ENCODE peak calls at places on chromosome 3, in ten cellular contexts. E is stomach, O is upper lobe of left lung, A is psoas muscle, J is thyroid gland, M is uterus, Q is tibial artery, C is cardiac muscle cell, F is sigmoid colon, K is heart left ventricle. Z is an unnamed sample.

GRCh38 chr3:179666436-179667035 is 13.7 kb downstream of the USP13 start:
- DNase-seq in K (peak), A (peak), F (no peak), E (peak), J (peak), O (no peak), C (peak), M (no peak), Q (no peak), Z (no peak)

GRCh38 chr3:131553495-131554247 is 50.9 kb upstream of the MRPL3 start:
- DNase-seq in F (no peak), M (no peak), J (no peak), C (no peak), A (no peak), E (no peak), Q (no peak), K (no peak), O (no peak), Z (no peak)

GRCh38 chr3:72041531-72041930 is 256.6 kb upstream of the PROK2 start:
- DNase-seq in J (no peak), E (no peak), F (peak), O (no peak), M (peak), C (peak), K (no peak), A (no peak), Q (no peak), Z (no peak)

GRCh38 chr3:67327582-67327981 is 326.8 kb downstream of the SUCLG2 start:
- DNase-seq in K (no peak), M (no peak), Q (no peak), C (no peak), F (no peak), E (no peak), O (no peak), J (no peak), A (no peak), Z (no peak)

GRCh38 chr3:143979041-143979440 is 7.4 kb downstream of the DIPK2A start:
- DNase-seq in M (no peak), Q (no peak), E (no peak), A (no peak), O (no peak), C (no peak), K (no peak), J (no peak), F (no peak), Z (no peak)

GRCh38 chr3:167941234-167941995 is 154.3 kb downstream of the GOLIM4 start:
- DNase-seq in M (peak), E (no peak), O (no peak), J (peak), C (peak), F (peak), A (no peak), Q (peak), K (peak), Z (no peak)

GRCh38 chr3:23663246-23663645 is 142.5 kb upstream of the UBE2E1 start:
- DNase-seq in F (peak), E (no peak), O (no peak), Q (no peak), J (no peak), A (no peak), K (peak), M (peak), C (peak), Z (no peak)

GRCh38 chr3:42300013-42300412 is 34.0 kb upstream of the CCK start:
- DNase-seq in Q (no peak), M (no peak), J (peak), A (no peak), O (no peak), C (peak), F (no peak), E (no peak), K (no peak), Z (no peak)

GRCh38 chr3:127673191-127674098 is 693 bp downstream of the ABTB1 start:
- DNase-seq in M (peak), Q (peak), E (peak), O (peak), C (peak), A (peak), J (peak), F (peak), K (peak), Z (no peak)

GRCh38 chr3:59422312-59422711 is 372.5 kb upstream of the CFAP20DC start:
- DNase-seq in J (no peak), C (no peak), F (no peak), A (no peak), Q (no peak), K (no peak), O (no peak), E (no peak), M (no peak), Z (no peak)

GRCh38 chr3:143146875-143147274 is 27.3 kb downstream of the CHST2 start:
- DNase-seq in J (no peak), K (no peak), A (no peak), Q (no peak), F (no peak), M (no peak), E (no peak), C (no peak), O (no peak), Z (no peak)

GRCh38 chr3:153980252-153980590 is 141.0 kb upstream of the ARHGEF26 start:
- DNase-seq in E (peak), F (no peak), M (no peak), J (peak), C (no peak), K (no peak), A (no peak), Q (no peak), O (no peak), Z (no peak)

GRCh38 chr3:94001191-94001590 is 21.2 kb downstream of the ARL13B start:
- DNase-seq in Q (no peak), K (no peak), C (peak), M (no peak), F (no peak), O (no peak), E (no peak), A (no peak), J (no peak), Z (no peak)

GRCh38 chr3:15633159-15633558 is 31.6 kb downstream of the BTD start:
- DNase-seq in Q (no peak), O (no peak), K (no peak), F (no peak), E (no peak), A (no peak), J (no peak), C (no peak), M (no peak), Z (no peak)

GRCh38 chr3:22937536-22937935 is 265.6 kb upstream of the UBE2E2 start:
- DNase-seq in C (no peak), J (no peak), M (no peak), E (no peak), Q (no peak), A (no peak), O (no peak), K (no peak), F (no peak), Z (no peak)

GRCh38 chr3:148093758-148094157 is 603.9 kb upstream of the AGTR1 start:
- DNase-seq in Q (no peak), C (no peak), J (no peak), A (no peak), M (no peak), K (no peak), O (no peak), F (no peak), E (no peak), Z (no peak)

GRCh38 chr3:196219194-196219969 is 3.0 kb downstream of the SLC51A start:
- DNase-seq in K (peak), F (peak), A (peak), C (peak), O (no peak), E (no peak), J (no peak), M (peak), Q (peak), Z (peak)

GRCh38 chr3:52432225-52432624 is 12.7 kb downstream of the SEMA3G start:
- DNase-seq in E (no peak), M (no peak), A (no peak), O (no peak), C (no peak), Q (no peak), K (no peak), J (no peak), F (peak), Z (no peak)

GRCh38 chr3:30289324-30289723 is 317.1 kb upstream of the TGFBR2 start:
- DNase-seq in K (no peak), F (no peak), M (no peak), A (no peak), J (no peak), O (no peak), C (peak), Q (no peak), E (no peak), Z (no peak)

GRCh38 chr3:13932578-13933295 is 52.9 kb upstream of the WNT7A start:
- DNase-seq in C (peak), F (no peak), K (no peak), A (no peak), Q (no peak), J (no peak), M (no peak), O (peak), E (no peak), Z (no peak)

GRCh38 chr3:58861551-58861950 is 188.3 kb downstream of the CFAP20DC start:
- DNase-seq in A (no peak), O (no peak), E (no peak), K (no peak), J (no peak), F (no peak), Q (no peak), C (no peak), M (no peak), Z (no peak)

GRCh38 chr3:45927881-45928280 is 15.4 kb upstream of the CXCR6 start:
- DNase-seq in A (no peak), K (no peak), O (no peak), F (no peak), C (no peak), J (no peak), E (no peak), M (no peak), Q (no peak), Z (no peak)

GRCh38 chr3:10215578-10216368 is 32.5 kb upstream of the TATDN2 start:
- DNase-seq in K (no peak), F (no peak), A (no peak), J (no peak), C (no peak), Q (no peak), E (no peak), M (no peak), O (no peak), Z (no peak)

GRCh38 chr3:10283638-10284037 is 9.1 kb downstream of the GHRL start:
- DNase-seq in M (no peak), K (peak), J (peak), C (no peak), A (no peak), O (no peak), E (peak), Q (no peak), F (no peak), Z (no peak)

GRCh38 chr3:25084016-25084415 is 344.0 kb upstream of the RARB start:
- DNase-seq in A (no peak), M (no peak), Q (no peak), F (no peak), K (no peak), E (no peak), J (no peak), O (no peak), C (no peak), Z (no peak)

GRCh38 chr3:54578417-54578816 is 349.4 kb downstream of the LRTM1 start:
- DNase-seq in K (no peak), J (no peak), O (no peak), A (no peak), E (no peak), M (no peak), C (peak), F (no peak), Q (peak), Z (no peak)

GRCh38 chr3:177523991-177524438 is 326.7 kb upstream of the TBL1XR1 start:
- DNase-seq in O (no peak), M (no peak), J (no peak), C (peak), Q (no peak), K (no peak), E (no peak), F (no peak), A (no peak), Z (no peak)

GRCh38 chr3:128493221-128494151 is 485 bp upstream of the GATA2 start:
- DNase-seq in F (peak), E (no peak), M (peak), Q (peak), K (no peak), A (no peak), C (no peak), J (no peak), O (no peak), Z (no peak)

GRCh38 chr3:11907667-11908660 is 61.3 kb upstream of the TAMM41 start:
- DNase-seq in A (no peak), E (no peak), C (no peak), K (no peak), O (peak), M (no peak), Q (no peak), J (no peak), F (no peak), Z (no peak)

GRCh38 chr3:115644391-115644790 is 21.1 kb downstream of the GAP43 start:
- DNase-seq in M (no peak), E (no peak), Q (no peak), F (no peak), O (no peak), A (no peak), C (no peak), K (no peak), J (no peak), Z (no peak)

GRCh38 chr3:157544501-157545139 is 41.4 kb upstream of the VEPH1 start:
- DNase-seq in C (peak), Q (peak), M (no peak), O (no peak), F (no peak), A (no peak), E (no peak), K (no peak), J (peak), Z (no peak)

GRCh38 chr3:2211568-2211967 is 112.9 kb downstream of the CNTN4 start:
- DNase-seq in Q (no peak), M (no peak), K (no peak), E (no peak), O (no peak), A (no peak), C (no peak), J (no peak), F (no peak), Z (no peak)

GRCh38 chr3:172288625-172289024 is 159.6 kb downstream of the GHSR start:
- DNase-seq in C (no peak), K (no peak), M (no peak), Q (no peak), E (no peak), O (no peak), F (no peak), J (no peak), A (no peak), Z (no peak)

GRCh38 chr3:71564361-71564760 is 19.2 kb downstream of the FOXP1 start:
- DNase-seq in C (no peak), A (peak), J (no peak), K (no peak), Q (peak), F (no peak), E (no peak), O (no peak), M (no peak), Z (no peak)

GRCh38 chr3:60919296-60919695 is 332.0 kb downstream of the FHIT start:
- DNase-seq in E (no peak), Q (no peak), J (no peak), M (no peak), C (no peak), A (no peak), F (no peak), O (no peak), K (no peak), Z (no peak)

GRCh38 chr3:45010718-45011355 is 15.3 kb upstream of the CLEC3B start:
- DNase-seq in E (no peak), O (no peak), J (peak), M (no peak), A (no peak), C (peak), F (no peak), Q (no peak), K (no peak), Z (no peak)

GRCh38 chr3:194140520-194141414 is 4.8 kb downstream of the HES1 start:
- DNase-seq in F (peak), K (peak), E (peak), O (peak), C (peak), M (peak), A (peak), Q (peak), J (peak), Z (no peak)

GRCh38 chr3:117168896-117169295 is 459.3 kb downstream of the TUSC7 start:
- DNase-seq in M (no peak), J (no peak), K (no peak), Q (no peak), E (no peak), A (no peak), F (no peak), C (no peak), O (no peak), Z (no peak)

DNA sequence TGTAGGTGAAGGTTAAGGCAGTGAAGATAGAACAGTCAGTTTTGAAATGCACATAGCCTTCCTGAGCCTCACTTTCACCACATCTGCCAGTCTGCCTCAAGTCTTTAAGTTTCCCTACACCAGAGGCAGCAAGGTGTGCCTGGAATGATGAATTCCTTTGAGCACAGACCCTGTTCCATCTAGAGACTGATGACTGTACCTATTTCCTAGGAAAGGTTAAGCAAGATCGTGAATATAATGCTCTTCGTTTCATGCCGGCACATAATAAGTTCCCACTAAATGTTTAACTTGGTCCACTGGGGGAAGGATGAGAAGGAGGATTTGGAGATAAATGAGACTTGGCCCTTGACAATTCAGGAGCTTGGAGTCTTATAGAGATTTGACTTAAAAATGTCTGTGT is 141.9 kb downstream of the LPP start:
- DNase-seq in A (no peak), F (no peak), E (no peak), J (no peak), M (no peak), C (no peak), O (no peak), Q (no peak), K (no peak), Z (no peak)
- H3K27ac ChIP-seq in A (peak), F (peak), E (peak), J (peak), M (peak), C (no peak), O (peak), Q (peak), K (peak), Z (no peak)

DNA sequence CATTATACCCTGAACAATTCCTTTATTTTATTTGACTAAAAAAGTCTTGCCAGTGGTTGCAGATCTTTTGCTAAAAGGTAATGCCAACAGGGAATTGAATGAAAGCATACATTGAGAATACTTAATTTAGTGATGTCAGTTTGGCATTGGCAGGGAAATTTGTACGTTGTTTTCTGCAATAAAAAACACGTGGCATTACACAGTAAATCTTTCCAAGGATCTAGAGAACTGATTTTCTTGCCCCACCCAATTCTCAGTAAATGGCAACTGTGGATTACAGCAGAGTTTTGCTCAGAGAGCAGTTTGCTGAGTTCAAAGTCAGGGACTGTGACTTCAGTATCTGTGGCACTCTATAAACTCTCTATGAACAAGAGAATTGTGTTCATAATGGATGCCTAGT is 38.3 kb upstream of the IGSF10 start:
- DNase-seq in E (no peak), J (no peak), K (no peak), A (no peak), Q (no peak), C (no peak), F (no peak), M (no peak), O (no peak), Z (no peak)
- H3K27ac ChIP-seq in E (no peak), J (no peak), K (no peak), A (no peak), Q (no peak), C (no peak), F (no peak), M (no peak), O (no peak), Z (no peak)

DNA sequence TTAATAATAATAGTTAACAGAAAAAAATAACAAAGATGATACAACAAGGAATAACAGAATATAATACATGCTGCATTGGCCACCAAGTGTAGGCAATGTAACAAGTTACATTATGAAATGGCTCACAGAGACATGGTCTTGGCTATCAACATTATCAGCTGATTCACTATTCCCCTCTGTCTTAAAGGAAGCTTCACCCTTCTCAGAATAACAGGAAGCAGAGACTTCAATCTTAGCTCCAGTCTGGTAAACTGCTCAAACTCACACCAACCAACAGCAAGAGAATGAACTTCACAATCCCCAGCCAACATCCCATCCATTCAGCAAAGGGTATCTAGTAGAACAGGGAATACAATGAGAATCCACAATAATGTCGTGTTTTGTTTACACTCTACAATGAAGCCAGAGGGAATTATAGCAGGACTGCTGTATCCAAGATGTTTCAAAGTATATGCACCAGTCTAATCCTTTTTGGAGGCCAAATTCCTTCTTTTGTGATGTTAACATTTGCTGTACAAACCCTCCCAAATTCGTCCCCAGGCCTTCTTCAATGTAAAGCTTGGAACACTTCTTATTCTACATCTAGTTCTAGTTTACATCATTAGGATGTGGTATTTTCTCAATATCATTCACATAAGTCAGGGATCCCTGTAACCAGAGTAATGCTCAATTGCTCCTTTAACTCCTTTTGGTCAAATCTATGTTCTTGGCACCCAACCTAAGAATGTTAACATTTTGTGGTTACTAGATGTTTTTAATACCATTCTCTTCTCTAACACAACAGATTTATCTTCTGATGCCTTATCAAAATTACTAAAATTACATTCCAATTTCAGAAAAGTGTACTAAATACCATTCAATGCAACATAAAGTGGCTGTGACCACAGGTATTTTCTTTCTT is 52.4 kb upstream of the CMSS1 start:
- DNase-seq in E (no peak), A (no peak), M (no peak), O (no peak), K (no peak), J (no peak), Q (no peak), C (peak), F (no peak), Z (no peak)
- H3K27ac ChIP-seq in E (no peak), A (no peak), M (no peak), O (no peak), K (no peak), J (no peak), Q (no peak), C (no peak), F (no peak), Z (no peak)

GRCh38 chr3:105367063-105367405 is 325 bp downstream of the ALCAM start:
- DNase-seq in C (no peak), M (no peak), O (peak), F (peak), Q (no peak), K (no peak), J (no peak), A (no peak), E (peak), Z (no peak)

GRCh38 chr3:105365536-105366301 is 990 bp upstream of the ALCAM start:
- DNase-seq in O (no peak), Q (peak), K (no peak), C (peak), A (no peak), E (peak), J (peak), M (no peak), F (peak), Z (no peak)

GRCh38 chr3:105366302-105367062 is at the start of gene ALCAM:
- DNase-seq in Q (peak), K (peak), O (peak), A (peak), F (peak), J (peak), C (peak), E (peak), M (peak), Z (peak)

GRCh38 chr3:105364113-105364512 is 2.6 kb upstream of the ALCAM start:
- DNase-seq in J (no peak), Q (no peak), M (no peak), A (no peak), C (peak), E (no peak), F (no peak), O (no peak), K (no peak), Z (no peak)

GRCh38 chr3:105365171-105365535 is 1.6 kb upstream of the ALCAM start:
- DNase-seq in F (no peak), J (no peak), Q (no peak), M (no peak), K (no peak), E (no peak), O (no peak), A (no peak), C (peak), Z (no peak)
- H3K27ac ChIP-seq in F (peak), J (no peak), Q (peak), M (no peak), K (peak), E (peak), O (peak), A (no peak), C (no peak), Z (no peak)